ENCODE peak calls at places on chromosomes 12 and 14, in eight cellular contexts. One of them, this sample, is unnamed.

GRCh38 chr12:4273651-4274395 is at the start of gene CCND2:
- DNase-seq in stimulated activated CD8-positive, alpha-beta memory T cell treated with anti-CD3 and anti-CD28 coated beads, Interleukin-4, amount 100 ng/mL, for 4 hours: peak; percentile 58
- DNase-seq in activated T-cell treated with anti-CD3 and anti-CD28 coated beads, Interleukin-2, amount 50 U/mL, for 48 hours: peak; percentile 85
- DNase-seq in NCI-H187 treated with DMSO at 0.1 percent for 48 hours: no peak
- DNase-seq in PC-9: no peak
- DNase-seq in astrocyte of the spinal cord: peak; percentile 42
- DNase-seq in stomach: peak; percentile 67
- DNase-seq in sciatic nerve: peak; percentile 95
- DNase-seq in this sample: peak; percentile 93

GRCh38 chr12:89450922-89451321 is 73.7 kb downstream of the GALNT4 start:
- DNase-seq in astrocyte of the spinal cord: peak; percentile 84
- DNase-seq in NCI-H187 treated with DMSO at 0.1 percent for 48 hours: no peak
- DNase-seq in PC-9: no peak
- DNase-seq in stomach: no peak
- DNase-seq in activated T-cell treated with anti-CD3 and anti-CD28 coated beads, Interleukin-2, amount 50 U/mL, for 48 hours: no peak
- DNase-seq in sciatic nerve: no peak
- DNase-seq in stimulated activated CD8-positive, alpha-beta memory T cell treated with anti-CD3 and anti-CD28 coated beads, Interleukin-4, amount 100 ng/mL, for 4 hours: no peak
- DNase-seq in this sample: peak; percentile 55

GRCh38 chr12:73867147-73867546 is 670.5 kb upstream of the ATXN7L3B start:
- DNase-seq in astrocyte of the spinal cord: no peak
- DNase-seq in PC-9: no peak
- DNase-seq in stimulated activated CD8-positive, alpha-beta memory T cell treated with anti-CD3 and anti-CD28 coated beads, Interleukin-4, amount 100 ng/mL, for 4 hours: no peak
- DNase-seq in NCI-H187 treated with DMSO at 0.1 percent for 48 hours: no peak
- DNase-seq in activated T-cell treated with anti-CD3 and anti-CD28 coated beads, Interleukin-2, amount 50 U/mL, for 48 hours: no peak
- DNase-seq in sciatic nerve: no peak
- DNase-seq in stomach: no peak
- DNase-seq in this sample: no peak

GRCh38 chr12:6074979-6075585 is 49.4 kb downstream of the VWF start:
- DNase-seq in stimulated activated CD8-positive, alpha-beta memory T cell treated with anti-CD3 and anti-CD28 coated beads, Interleukin-4, amount 100 ng/mL, for 4 hours: no peak
- DNase-seq in stomach: peak; percentile 33
- DNase-seq in sciatic nerve: no peak
- DNase-seq in activated T-cell treated with anti-CD3 and anti-CD28 coated beads, Interleukin-2, amount 50 U/mL, for 48 hours: peak; percentile 70
- DNase-seq in NCI-H187 treated with DMSO at 0.1 percent for 48 hours: no peak
- DNase-seq in PC-9: no peak
- DNase-seq in astrocyte of the spinal cord: no peak
- DNase-seq in this sample: peak; percentile 37

GRCh38 chr12:94074970-94075695 is 73.2 kb upstream of the PLXNC1 start:
- DNase-seq in sciatic nerve: peak; percentile 72
- DNase-seq in stomach: peak; percentile 29
- DNase-seq in astrocyte of the spinal cord: peak; percentile 81
- DNase-seq in stimulated activated CD8-positive, alpha-beta memory T cell treated with anti-CD3 and anti-CD28 coated beads, Interleukin-4, amount 100 ng/mL, for 4 hours: no peak
- DNase-seq in PC-9: peak; percentile 50
- DNase-seq in activated T-cell treated with anti-CD3 and anti-CD28 coated beads, Interleukin-2, amount 50 U/mL, for 48 hours: no peak
- DNase-seq in NCI-H187 treated with DMSO at 0.1 percent for 48 hours: no peak
- DNase-seq in this sample: peak; percentile 79

GRCh38 chr14:41096131-41096530 is 510.5 kb upstream of the LRFN5 start:
- DNase-seq in activated T-cell treated with anti-CD3 and anti-CD28 coated beads, Interleukin-2, amount 50 U/mL, for 48 hours: no peak
- DNase-seq in PC-9: no peak
- DNase-seq in stimulated activated CD8-positive, alpha-beta memory T cell treated with anti-CD3 and anti-CD28 coated beads, Interleukin-4, amount 100 ng/mL, for 4 hours: no peak
- DNase-seq in NCI-H187 treated with DMSO at 0.1 percent for 48 hours: no peak
- DNase-seq in astrocyte of the spinal cord: no peak
- DNase-seq in stomach: no peak
- DNase-seq in sciatic nerve: no peak
- DNase-seq in this sample: no peak

GRCh38 chr12:63294327-63294632 is 143.3 kb upstream of the AVPR1A start:
- DNase-seq in PC-9: peak; percentile 38
- DNase-seq in astrocyte of the spinal cord: peak; percentile 93
- DNase-seq in stimulated activated CD8-positive, alpha-beta memory T cell treated with anti-CD3 and anti-CD28 coated beads, Interleukin-4, amount 100 ng/mL, for 4 hours: no peak
- DNase-seq in activated T-cell treated with anti-CD3 and anti-CD28 coated beads, Interleukin-2, amount 50 U/mL, for 48 hours: no peak
- DNase-seq in stomach: no peak
- DNase-seq in NCI-H187 treated with DMSO at 0.1 percent for 48 hours: no peak
- DNase-seq in sciatic nerve: no peak
- DNase-seq in this sample: peak; percentile 85

GRCh38 chr12:85155791-85156190 is 119.6 kb downstream of the LRRIQ1 start:
- DNase-seq in stimulated activated CD8-positive, alpha-beta memory T cell treated with anti-CD3 and anti-CD28 coated beads, Interleukin-4, amount 100 ng/mL, for 4 hours: no peak
- DNase-seq in NCI-H187 treated with DMSO at 0.1 percent for 48 hours: no peak
- DNase-seq in stomach: no peak
- DNase-seq in sciatic nerve: no peak
- DNase-seq in astrocyte of the spinal cord: peak; percentile 20
- DNase-seq in activated T-cell treated with anti-CD3 and anti-CD28 coated beads, Interleukin-2, amount 50 U/mL, for 48 hours: no peak
- DNase-seq in PC-9: no peak
- DNase-seq in this sample: peak; percentile 10

GRCh38 chr12:124703852-124704251 is 136.4 kb upstream of the NCOR2 start:
- DNase-seq in NCI-H187 treated with DMSO at 0.1 percent for 48 hours: no peak
- DNase-seq in activated T-cell treated with anti-CD3 and anti-CD28 coated beads, Interleukin-2, amount 50 U/mL, for 48 hours: no peak
- DNase-seq in stimulated activated CD8-positive, alpha-beta memory T cell treated with anti-CD3 and anti-CD28 coated beads, Interleukin-4, amount 100 ng/mL, for 4 hours: no peak
- DNase-seq in PC-9: peak; percentile 69
- DNase-seq in sciatic nerve: no peak
- DNase-seq in astrocyte of the spinal cord: no peak
- DNase-seq in stomach: no peak
- DNase-seq in this sample: no peak

GRCh38 chr14:94558842-94559241 is 2.4 kb upstream of the SERPINA4 start:
- DNase-seq in PC-9: no peak
- DNase-seq in sciatic nerve: no peak
- DNase-seq in activated T-cell treated with anti-CD3 and anti-CD28 coated beads, Interleukin-2, amount 50 U/mL, for 48 hours: no peak
- DNase-seq in astrocyte of the spinal cord: no peak
- DNase-seq in NCI-H187 treated with DMSO at 0.1 percent for 48 hours: no peak
- DNase-seq in stomach: no peak
- DNase-seq in stimulated activated CD8-positive, alpha-beta memory T cell treated with anti-CD3 and anti-CD28 coated beads, Interleukin-4, amount 100 ng/mL, for 4 hours: no peak
- DNase-seq in this sample: no peak

GRCh38 chr14:65703996-65704395 is 291.5 kb downstream of the FUT8 start:
- DNase-seq in stomach: no peak
- DNase-seq in stimulated activated CD8-positive, alpha-beta memory T cell treated with anti-CD3 and anti-CD28 coated beads, Interleukin-4, amount 100 ng/mL, for 4 hours: no peak
- DNase-seq in activated T-cell treated with anti-CD3 and anti-CD28 coated beads, Interleukin-2, amount 50 U/mL, for 48 hours: no peak
- DNase-seq in astrocyte of the spinal cord: peak; percentile 5
- DNase-seq in sciatic nerve: no peak
- DNase-seq in NCI-H187 treated with DMSO at 0.1 percent for 48 hours: no peak
- DNase-seq in PC-9: no peak
- DNase-seq in this sample: no peak

GRCh38 chr14:31127690-31128089 is 79.9 kb downstream of the HECTD1 start:
- DNase-seq in NCI-H187 treated with DMSO at 0.1 percent for 48 hours: no peak
- DNase-seq in stomach: no peak
- DNase-seq in stimulated activated CD8-positive, alpha-beta memory T cell treated with anti-CD3 and anti-CD28 coated beads, Interleukin-4, amount 100 ng/mL, for 4 hours: no peak
- DNase-seq in astrocyte of the spinal cord: no peak
- DNase-seq in activated T-cell treated with anti-CD3 and anti-CD28 coated beads, Interleukin-2, amount 50 U/mL, for 48 hours: no peak
- DNase-seq in sciatic nerve: no peak
- DNase-seq in PC-9: no peak
- DNase-seq in this sample: no peak

GRCh38 chr12:52391618-52392002 is 6.2 kb upstream of the KRT84 start:
- DNase-seq in astrocyte of the spinal cord: no peak
- DNase-seq in stomach: peak; percentile 74
- DNase-seq in PC-9: no peak
- DNase-seq in NCI-H187 treated with DMSO at 0.1 percent for 48 hours: no peak
- DNase-seq in activated T-cell treated with anti-CD3 and anti-CD28 coated beads, Interleukin-2, amount 50 U/mL, for 48 hours: no peak
- DNase-seq in sciatic nerve: no peak
- DNase-seq in stimulated activated CD8-positive, alpha-beta memory T cell treated with anti-CD3 and anti-CD28 coated beads, Interleukin-4, amount 100 ng/mL, for 4 hours: no peak
- DNase-seq in this sample: peak; percentile 78

GRCh38 chr14:32129124-32129523 is 52.0 kb downstream of the ARHGAP5 start:
- DNase-seq in PC-9: no peak
- DNase-seq in NCI-H187 treated with DMSO at 0.1 percent for 48 hours: no peak
- DNase-seq in astrocyte of the spinal cord: peak; percentile 70
- DNase-seq in stomach: no peak
- DNase-seq in stimulated activated CD8-positive, alpha-beta memory T cell treated with anti-CD3 and anti-CD28 coated beads, Interleukin-4, amount 100 ng/mL, for 4 hours: no peak
- DNase-seq in sciatic nerve: no peak
- DNase-seq in activated T-cell treated with anti-CD3 and anti-CD28 coated beads, Interleukin-2, amount 50 U/mL, for 48 hours: no peak
- DNase-seq in this sample: peak; percentile 46

GRCh38 chr14:101873401-101873800 is 91.0 kb upstream of the DYNC1H1 start:
- DNase-seq in PC-9: no peak
- DNase-seq in NCI-H187 treated with DMSO at 0.1 percent for 48 hours: no peak
- DNase-seq in stomach: no peak
- DNase-seq in activated T-cell treated with anti-CD3 and anti-CD28 coated beads, Interleukin-2, amount 50 U/mL, for 48 hours: no peak
- DNase-seq in stimulated activated CD8-positive, alpha-beta memory T cell treated with anti-CD3 and anti-CD28 coated beads, Interleukin-4, amount 100 ng/mL, for 4 hours: no peak
- DNase-seq in sciatic nerve: no peak
- DNase-seq in astrocyte of the spinal cord: no peak
- DNase-seq in this sample: peak; percentile 25

GRCh38 chr12:76470028-76470939 is 89.3 kb downstream of the OSBPL8 start:
- DNase-seq in NCI-H187 treated with DMSO at 0.1 percent for 48 hours: no peak
- DNase-seq in PC-9: peak; percentile 55
- DNase-seq in astrocyte of the spinal cord: peak; percentile 86
- DNase-seq in activated T-cell treated with anti-CD3 and anti-CD28 coated beads, Interleukin-2, amount 50 U/mL, for 48 hours: no peak
- DNase-seq in sciatic nerve: no peak
- DNase-seq in stomach: no peak
- DNase-seq in stimulated activated CD8-positive, alpha-beta memory T cell treated with anti-CD3 and anti-CD28 coated beads, Interleukin-4, amount 100 ng/mL, for 4 hours: no peak
- DNase-seq in this sample: peak; percentile 91

GRCh38 chr12:110762891-110763290 is 20.2 kb upstream of the PPP1CC start:
- DNase-seq in astrocyte of the spinal cord: no peak
- DNase-seq in NCI-H187 treated with DMSO at 0.1 percent for 48 hours: no peak
- DNase-seq in stimulated activated CD8-positive, alpha-beta memory T cell treated with anti-CD3 and anti-CD28 coated beads, Interleukin-4, amount 100 ng/mL, for 4 hours: no peak
- DNase-seq in stomach: no peak
- DNase-seq in sciatic nerve: no peak
- DNase-seq in activated T-cell treated with anti-CD3 and anti-CD28 coated beads, Interleukin-2, amount 50 U/mL, for 48 hours: no peak
- DNase-seq in PC-9: no peak
- DNase-seq in this sample: no peak

GRCh38 chr12:66668311-66668710 is 10.6 kb downstream of the GRIP1 start:
- DNase-seq in stomach: no peak
- DNase-seq in activated T-cell treated with anti-CD3 and anti-CD28 coated beads, Interleukin-2, amount 50 U/mL, for 48 hours: no peak
- DNase-seq in stimulated activated CD8-positive, alpha-beta memory T cell treated with anti-CD3 and anti-CD28 coated beads, Interleukin-4, amount 100 ng/mL, for 4 hours: no peak
- DNase-seq in astrocyte of the spinal cord: no peak
- DNase-seq in sciatic nerve: no peak
- DNase-seq in NCI-H187 treated with DMSO at 0.1 percent for 48 hours: no peak
- DNase-seq in PC-9: no peak
- DNase-seq in this sample: no peak

GRCh38 chr14:51095854-51096823 is 1.2 kb upstream of the TRIM9 start:
- DNase-seq in activated T-cell treated with anti-CD3 and anti-CD28 coated beads, Interleukin-2, amount 50 U/mL, for 48 hours: no peak
- DNase-seq in astrocyte of the spinal cord: peak; percentile 42
- DNase-seq in stomach: no peak
- DNase-seq in stimulated activated CD8-positive, alpha-beta memory T cell treated with anti-CD3 and anti-CD28 coated beads, Interleukin-4, amount 100 ng/mL, for 4 hours: no peak
- DNase-seq in NCI-H187 treated with DMSO at 0.1 percent for 48 hours: no peak
- DNase-seq in sciatic nerve: peak; percentile 67
- DNase-seq in PC-9: no peak
- DNase-seq in this sample: peak; percentile 79

GRCh38 chr14:92737619-92738188 is 10.7 kb downstream of the LGMN start:
- DNase-seq in astrocyte of the spinal cord: no peak
- DNase-seq in stimulated activated CD8-positive, alpha-beta memory T cell treated with anti-CD3 and anti-CD28 coated beads, Interleukin-4, amount 100 ng/mL, for 4 hours: no peak
- DNase-seq in stomach: no peak
- DNase-seq in PC-9: no peak
- DNase-seq in NCI-H187 treated with DMSO at 0.1 percent for 48 hours: no peak
- DNase-seq in sciatic nerve: no peak
- DNase-seq in activated T-cell treated with anti-CD3 and anti-CD28 coated beads, Interleukin-2, amount 50 U/mL, for 48 hours: no peak
- DNase-seq in this sample: no peak

GRCh38 chr12:100128509-100128908 is 14.2 kb downstream of the BLTP3B start:
- DNase-seq in sciatic nerve: no peak
- DNase-seq in astrocyte of the spinal cord: peak; percentile 16
- DNase-seq in activated T-cell treated with anti-CD3 and anti-CD28 coated beads, Interleukin-2, amount 50 U/mL, for 48 hours: no peak
- DNase-seq in stimulated activated CD8-positive, alpha-beta memory T cell treated with anti-CD3 and anti-CD28 coated beads, Interleukin-4, amount 100 ng/mL, for 4 hours: no peak
- DNase-seq in NCI-H187 treated with DMSO at 0.1 percent for 48 hours: no peak
- DNase-seq in PC-9: no peak
- DNase-seq in stomach: no peak
- DNase-seq in this sample: peak; percentile 80

GRCh38 chr12:31585271-31585670 is 5.7 kb downstream of the DENND5B start:
- DNase-seq in stomach: no peak
- DNase-seq in NCI-H187 treated with DMSO at 0.1 percent for 48 hours: no peak
- DNase-seq in stimulated activated CD8-positive, alpha-beta memory T cell treated with anti-CD3 and anti-CD28 coated beads, Interleukin-4, amount 100 ng/mL, for 4 hours: no peak
- DNase-seq in astrocyte of the spinal cord: peak; percentile 65
- DNase-seq in activated T-cell treated with anti-CD3 and anti-CD28 coated beads, Interleukin-2, amount 50 U/mL, for 48 hours: no peak
- DNase-seq in sciatic nerve: no peak
- DNase-seq in PC-9: no peak
- DNase-seq in this sample: peak; percentile 57

GRCh38 chr14:98345186-98345585 is 926.8 kb downstream of the BCL11B start:
- DNase-seq in activated T-cell treated with anti-CD3 and anti-CD28 coated beads, Interleukin-2, amount 50 U/mL, for 48 hours: no peak
- DNase-seq in stimulated activated CD8-positive, alpha-beta memory T cell treated with anti-CD3 and anti-CD28 coated beads, Interleukin-4, amount 100 ng/mL, for 4 hours: no peak
- DNase-seq in astrocyte of the spinal cord: peak; percentile 19
- DNase-seq in NCI-H187 treated with DMSO at 0.1 percent for 48 hours: no peak
- DNase-seq in stomach: no peak
- DNase-seq in PC-9: no peak
- DNase-seq in sciatic nerve: no peak
- DNase-seq in this sample: no peak

GRCh38 chr14:88667555-88668273 is 104.9 kb downstream of the ZC3H14 start:
- DNase-seq in stomach: peak; percentile 51
- DNase-seq in activated T-cell treated with anti-CD3 and anti-CD28 coated beads, Interleukin-2, amount 50 U/mL, for 48 hours: peak; percentile 42
- DNase-seq in stimulated activated CD8-positive, alpha-beta memory T cell treated with anti-CD3 and anti-CD28 coated beads, Interleukin-4, amount 100 ng/mL, for 4 hours: no peak
- DNase-seq in PC-9: peak; percentile 40
- DNase-seq in astrocyte of the spinal cord: peak; percentile 70
- DNase-seq in sciatic nerve: no peak
- DNase-seq in NCI-H187 treated with DMSO at 0.1 percent for 48 hours: peak; percentile 23
- DNase-seq in this sample: peak; percentile 72

GRCh38 chr14:54333511-54333910 is 63.3 kb upstream of the CDKN3 start:
- DNase-seq in sciatic nerve: no peak
- DNase-seq in stimulated activated CD8-positive, alpha-beta memory T cell treated with anti-CD3 and anti-CD28 coated beads, Interleukin-4, amount 100 ng/mL, for 4 hours: no peak
- DNase-seq in astrocyte of the spinal cord: no peak
- DNase-seq in PC-9: no peak
- DNase-seq in NCI-H187 treated with DMSO at 0.1 percent for 48 hours: no peak
- DNase-seq in activated T-cell treated with anti-CD3 and anti-CD28 coated beads, Interleukin-2, amount 50 U/mL, for 48 hours: no peak
- DNase-seq in stomach: no peak
- DNase-seq in this sample: no peak

This sample was measured in LHCN-M2.